ENCODE peak calls at places on chromosomes 1 and 21, in eight cellular contexts. F, I, A, Y, C, J, L and T are unnamed samples.
A peak's percentile ranks its signal among the peaks of the same experiment; 100 is the strongest.

GRCh38 chr1:57204091-57204490 is 219.8 kb downstream of the DAB1 start:
- DNase-seq in I (no peak), F (no peak), C (no peak), Y (no peak), J (no peak), A (no peak), L (no peak), T (no peak)

GRCh38 chr1:203128691-203129500 is 1.4 kb downstream of the ADORA1 start:
- DNase-seq in L (peak; percentile 52), I (no peak), J (peak; percentile 4), C (peak; percentile 52), A (no peak), Y (no peak), F (no peak), T (no peak)

GRCh38 chr1:201471772-201472171 is 2.8 kb upstream of the PHLDA3 start:
- DNase-seq in L (no peak), A (no peak), F (no peak), J (no peak), I (peak; percentile 40), C (no peak), Y (no peak), T (no peak)

GRCh38 chr1:193066606-193067005 is 7.2 kb downstream of the RO60 start:
- DNase-seq in L (no peak), Y (no peak), I (no peak), J (no peak), C (no peak), F (no peak), A (no peak), T (no peak)

GRCh38 chr21:43609501-43610340 is 49.6 kb downstream of the HSF2BP start:
- DNase-seq in I (peak; percentile 87), A (peak; percentile 86), Y (no peak), C (peak; percentile 72), J (peak; percentile 71), F (peak; percentile 54), L (no peak), T (no peak)

GRCh38 chr21:42388740-42389448 is 7.0 kb downstream of the TMPRSS3 start:
- DNase-seq in I (no peak), Y (peak; percentile 32), F (no peak), A (peak; percentile 66), L (peak; percentile 55), C (no peak), J (no peak), T (no peak)

GRCh38 chr1:58983159-58983558 is 199.3 kb upstream of the JUN start:
- DNase-seq in L (no peak), C (no peak), J (no peak), Y (no peak), F (no peak), I (no peak), A (no peak), T (no peak)

GRCh38 chr1:85847356-85847755 is 139.1 kb upstream of the ZNHIT6 start:
- DNase-seq in J (no peak), A (no peak), C (no peak), I (no peak), L (no peak), Y (no peak), F (no peak), T (no peak)

GRCh38 chr1:106568161-106568560 is 488.3 kb upstream of the PRMT6 start:
- DNase-seq in I (no peak), F (no peak), C (no peak), J (no peak), Y (no peak), A (no peak), L (no peak), T (no peak)

GRCh38 chr1:200351826-200352549 is 57.8 kb downstream of the ZNF281 start:
- DNase-seq in J (no peak), L (no peak), F (no peak), A (no peak), C (no peak), I (peak; percentile 98), Y (no peak), T (peak; percentile 19)

GRCh38 chr1:68442822-68443556 is 6.8 kb downstream of the RPE65 start:
- DNase-seq in L (peak; percentile 45), C (no peak), I (peak; percentile 72), A (no peak), Y (peak; percentile 74), F (no peak), J (peak; percentile 7), T (no peak)

GRCh38 chr1:183871142-183871541 is 66.2 kb downstream of the RGL1 start:
- DNase-seq in Y (no peak), A (no peak), I (peak; percentile 57), C (no peak), J (no peak), F (no peak), L (no peak), T (no peak)

GRCh38 chr1:46613661-46614603 is 2.7 kb downstream of the MOB3C start:
- DNase-seq in I (peak; percentile 74), A (peak; percentile 93), F (peak; percentile 75), C (peak; percentile 98), Y (peak; percentile 92), L (peak; percentile 92), J (peak; percentile 81), T (peak; percentile 38)

GRCh38 chr1:156884560-156884959 is 9.0 kb upstream of the PEAR1 start:
- DNase-seq in F (no peak), J (no peak), C (no peak), Y (peak; percentile 43), A (no peak), L (no peak), I (no peak), T (no peak)

GRCh38 chr1:156885314-156885713 is 8.2 kb upstream of the PEAR1 start:
- DNase-seq in Y (no peak), F (no peak), A (no peak), I (no peak), L (no peak), C (no peak), J (no peak), T (no peak)

GRCh38 chr1:156885904-156886355 is 7.6 kb upstream of the PEAR1 start:
- DNase-seq in J (no peak), L (no peak), F (no peak), A (no peak), Y (no peak), I (no peak), C (no peak), T (no peak)

GRCh38 chr1:156887324-156887723 is 6.2 kb upstream of the PEAR1 start:
- DNase-seq in C (no peak), F (no peak), L (peak; percentile 68), Y (no peak), J (no peak), I (no peak), A (no peak), T (no peak)

DNA sequence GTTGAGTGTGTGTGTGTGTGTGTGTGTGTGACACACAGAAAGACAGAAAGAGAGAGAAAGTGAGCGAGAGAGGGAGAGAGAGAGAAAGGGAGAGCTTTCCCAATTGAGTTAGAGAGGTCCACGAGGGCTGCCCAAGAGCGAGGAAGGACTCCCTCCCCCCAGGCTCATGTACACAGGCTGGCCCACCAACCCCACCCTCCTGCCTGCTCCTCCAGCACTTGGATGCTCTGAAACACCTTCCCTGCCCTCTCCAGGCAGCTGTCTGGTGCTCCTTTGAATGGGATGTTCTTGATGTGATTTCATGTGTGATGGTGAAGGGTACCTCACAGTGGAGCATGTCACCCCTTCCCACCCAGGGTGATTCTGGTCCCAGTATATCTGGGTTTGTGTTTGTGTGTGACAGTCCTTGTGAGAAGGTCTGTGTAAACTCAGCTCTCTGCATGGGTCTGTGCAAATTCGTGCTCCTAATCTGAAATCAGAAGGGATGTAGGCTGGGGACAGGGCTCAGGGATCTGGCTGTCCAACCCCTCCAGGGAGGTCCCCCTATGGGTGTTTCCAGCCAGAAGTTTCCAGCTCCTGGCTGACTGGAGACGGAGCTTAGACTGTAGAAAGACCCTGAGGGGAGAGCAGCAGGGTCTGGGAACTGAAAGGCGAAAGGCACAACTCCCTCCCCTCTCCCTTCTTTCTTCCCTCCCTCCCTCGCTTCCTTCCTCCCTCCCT is 6.8 kb upstream of the PEAR1 start:
- DNase-seq in A (no peak), L (peak; percentile 62), J (no peak), F (no peak), C (no peak), Y (no peak), I (no peak), T (no peak)
- H3K27me3 ChIP-seq in A (no peaks in the 10 kb centered on the region), L (peaks cover 31% of the 10 kb centered on the region), J (peaks cover 37% of the 10 kb centered on the region), F (no peaks in the 10 kb centered on the region), C (no peaks in the 10 kb centered on the region), Y (peaks cover 57% of the 10 kb centered on the region), I (peaks cover 60% of the 10 kb centered on the region), T (no peaks in the 10 kb centered on the region)

GRCh38 chr1:227885648-227886502 is 61.9 kb downstream of the WNT9A start:
- DNase-seq in I (no peak), C (peak; percentile 72), A (peak; percentile 39), Y (no peak), J (peak; percentile 53), L (peak; percentile 76), F (peak; percentile 46), T (no peak)
- H3K4me3 ChIP-seq in I (no peak overlapping the region), C (no peak overlapping the region), A (no peak overlapping the region), Y (peak overlapping the region; percentile 77), J (no peak overlapping the region), L (no peak overlapping the region), F (no peak overlapping the region), T (peak overlapping the region; percentile 32)

DNA sequence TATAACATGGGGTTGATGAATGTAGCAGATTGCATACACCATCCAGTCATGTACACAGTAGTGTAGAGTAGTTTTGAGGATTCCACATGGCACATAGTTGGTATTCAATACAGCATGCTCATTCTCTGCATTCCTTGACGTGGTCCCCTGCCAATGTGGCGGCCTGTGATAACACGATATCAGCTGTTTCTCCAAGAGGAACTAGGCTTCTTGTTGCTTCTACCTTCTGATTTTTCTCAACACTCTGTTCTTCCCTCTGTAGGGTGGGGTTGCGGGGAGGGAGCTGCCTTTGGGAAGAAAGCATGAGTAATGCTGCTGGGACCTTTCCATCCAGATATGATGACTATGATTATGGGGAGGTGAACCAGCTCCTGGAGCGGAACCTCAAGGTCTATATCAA is 19.4 kb downstream of the SESN2 start:
- DNase-seq in I (no peak), J (no peak), L (no peak), A (no peak), C (no peak), F (no peak), Y (no peak), T (no peak)
- H3K36me3 ChIP-seq in I (peaks cover 88% of the 10 kb centered on the region), J (peaks cover 48% of the 10 kb centered on the region), L (peaks cover 54% of the 10 kb centered on the region), A (peaks cover 36% of the 10 kb centered on the region), C (peaks cover 61% of the 10 kb centered on the region), F (peaks cover 5% of the 10 kb centered on the region), Y (peaks cover 55% of the 10 kb centered on the region), T (no peaks in the 10 kb centered on the region)

GRCh38 chr1:30809514-30810263 is 52.1 kb upstream of the LAPTM5 start:
- DNase-seq in Y (no peak), L (no peak), C (no peak), A (no peak), J (no peak), I (peak; percentile 96), F (no peak), T (no peak)
- H3K27me3 ChIP-seq in Y (no peaks in the 10 kb centered on the region), L (no peaks in the 10 kb centered on the region), C (no peaks in the 10 kb centered on the region), A (no peaks in the 10 kb centered on the region), J (peaks cover 19% of the 10 kb centered on the region), I (peaks cover 33% of the 10 kb centered on the region), F (no peaks in the 10 kb centered on the region), T (peaks cover 5% of the 10 kb centered on the region)